ENCODE peak calls at places on chromosomes 12 and 14, in eight cellular contexts. One of them, this sample, is unnamed.

GRCh38 chr12:70543444-70543843 is 93.8 kb downstream of the PTPRB start:
- DNase-seq in OCI-LY7: no peak
- DNase-seq in cardiac muscle cell: peak
- DNase-seq in epithelial cell of esophagus: peak
- DNase-seq in MCF 10A: peak
- DNase-seq in dorsolateral prefrontal cortex: no peak
- DNase-seq in foreskin fibroblast: peak
- DNase-seq in astrocyte of the cerebellum: peak
- DNase-seq in this sample: no peak

GRCh38 chr12:51942501-51943000 is 8.9 kb upstream of the ACVR1B start:
- DNase-seq in cardiac muscle cell: no peak
- DNase-seq in OCI-LY7: no peak
- DNase-seq in epithelial cell of esophagus: no peak
- DNase-seq in astrocyte of the cerebellum: no peak
- DNase-seq in foreskin fibroblast: no peak
- DNase-seq in MCF 10A: no peak
- DNase-seq in dorsolateral prefrontal cortex: no peak
- DNase-seq in this sample: no peak

GRCh38 chr12:86723326-86723725 is 467.1 kb upstream of the MGAT4C start:
- DNase-seq in astrocyte of the cerebellum: no peak
- DNase-seq in foreskin fibroblast: no peak
- DNase-seq in MCF 10A: no peak
- DNase-seq in cardiac muscle cell: no peak
- DNase-seq in OCI-LY7: no peak
- DNase-seq in epithelial cell of esophagus: no peak
- DNase-seq in dorsolateral prefrontal cortex: no peak
- DNase-seq in this sample: no peak

GRCh38 chr14:55123101-55123500 is 6.0 kb upstream of the LGALS3 start:
- DNase-seq in cardiac muscle cell: no peak
- DNase-seq in OCI-LY7: no peak
- DNase-seq in MCF 10A: peak
- DNase-seq in astrocyte of the cerebellum: peak
- DNase-seq in epithelial cell of esophagus: peak
- DNase-seq in foreskin fibroblast: peak
- DNase-seq in dorsolateral prefrontal cortex: peak
- DNase-seq in this sample: no peak

GRCh38 chr12:71360013-71360412 is 79.6 kb upstream of the LGR5 start:
- DNase-seq in OCI-LY7: no peak
- DNase-seq in foreskin fibroblast: no peak
- DNase-seq in cardiac muscle cell: no peak
- DNase-seq in astrocyte of the cerebellum: no peak
- DNase-seq in epithelial cell of esophagus: no peak
- DNase-seq in MCF 10A: no peak
- DNase-seq in dorsolateral prefrontal cortex: no peak
- DNase-seq in this sample: no peak

GRCh38 chr14:89292579-89293348 is 124.3 kb downstream of the FOXN3 start:
- DNase-seq in epithelial cell of esophagus: no peak
- DNase-seq in foreskin fibroblast: no peak
- DNase-seq in OCI-LY7: no peak
- DNase-seq in dorsolateral prefrontal cortex: no peak
- DNase-seq in astrocyte of the cerebellum: no peak
- DNase-seq in cardiac muscle cell: no peak
- DNase-seq in MCF 10A: no peak
- DNase-seq in this sample: no peak

GRCh38 chr14:51657762-51658161 is 6.1 kb downstream of the FRMD6 start:
- DNase-seq in OCI-LY7: no peak
- DNase-seq in astrocyte of the cerebellum: no peak
- DNase-seq in dorsolateral prefrontal cortex: no peak
- DNase-seq in MCF 10A: no peak
- DNase-seq in epithelial cell of esophagus: peak
- DNase-seq in cardiac muscle cell: no peak
- DNase-seq in foreskin fibroblast: peak
- DNase-seq in this sample: no peak

GRCh38 chr12:68675098-68675842 is 11.5 kb upstream of the NUP107 start:
- DNase-seq in dorsolateral prefrontal cortex: no peak
- DNase-seq in astrocyte of the cerebellum: no peak
- DNase-seq in OCI-LY7: peak
- DNase-seq in MCF 10A: no peak
- DNase-seq in cardiac muscle cell: no peak
- DNase-seq in epithelial cell of esophagus: no peak
- DNase-seq in foreskin fibroblast: no peak
- DNase-seq in this sample: peak

GRCh38 chr12:68374315-68374982 is 42.3 kb upstream of the MDM1 start:
- DNase-seq in MCF 10A: peak
- DNase-seq in OCI-LY7: no peak
- DNase-seq in dorsolateral prefrontal cortex: no peak
- DNase-seq in astrocyte of the cerebellum: no peak
- DNase-seq in cardiac muscle cell: no peak
- DNase-seq in foreskin fibroblast: no peak
- DNase-seq in epithelial cell of esophagus: peak
- DNase-seq in this sample: no peak

GRCh38 chr12:57237952-57238853 is 8.7 kb downstream of the SHMT2 start:
- DNase-seq in epithelial cell of esophagus: no peak
- DNase-seq in foreskin fibroblast: peak
- DNase-seq in astrocyte of the cerebellum: no peak
- DNase-seq in dorsolateral prefrontal cortex: peak
- DNase-seq in OCI-LY7: peak
- DNase-seq in cardiac muscle cell: no peak
- DNase-seq in MCF 10A: no peak
- DNase-seq in this sample: peak

GRCh38 chr12:94531196-94531720 is 71.6 kb upstream of the CEP83 start:
- DNase-seq in cardiac muscle cell: no peak
- DNase-seq in epithelial cell of esophagus: no peak
- DNase-seq in foreskin fibroblast: no peak
- DNase-seq in MCF 10A: no peak
- DNase-seq in OCI-LY7: no peak
- DNase-seq in dorsolateral prefrontal cortex: no peak
- DNase-seq in astrocyte of the cerebellum: no peak
- DNase-seq in this sample: no peak

GRCh38 chr12:94536040-94536965 is 76.6 kb upstream of the CEP83 start:
- DNase-seq in cardiac muscle cell: no peak
- DNase-seq in dorsolateral prefrontal cortex: no peak
- DNase-seq in foreskin fibroblast: no peak
- DNase-seq in astrocyte of the cerebellum: no peak
- DNase-seq in MCF 10A: no peak
- DNase-seq in OCI-LY7: no peak
- DNase-seq in epithelial cell of esophagus: no peak
- DNase-seq in this sample: no peak

GRCh38 chr12:94535614-94535932 is 75.9 kb upstream of the CEP83 start:
- DNase-seq in astrocyte of the cerebellum: no peak
- DNase-seq in MCF 10A: no peak
- DNase-seq in dorsolateral prefrontal cortex: no peak
- DNase-seq in foreskin fibroblast: no peak
- DNase-seq in epithelial cell of esophagus: no peak
- DNase-seq in cardiac muscle cell: no peak
- DNase-seq in OCI-LY7: no peak
- DNase-seq in this sample: no peak

GRCh38 chr12:94534278-94534677 is 74.6 kb upstream of the CEP83 start:
- DNase-seq in astrocyte of the cerebellum: no peak
- DNase-seq in foreskin fibroblast: no peak
- DNase-seq in epithelial cell of esophagus: no peak
- DNase-seq in OCI-LY7: no peak
- DNase-seq in MCF 10A: no peak
- DNase-seq in cardiac muscle cell: no peak
- DNase-seq in dorsolateral prefrontal cortex: no peak
- DNase-seq in this sample: no peak

GRCh38 chr12:94534761-94535613 is 75.3 kb upstream of the CEP83 start:
- DNase-seq in OCI-LY7: no peak
- DNase-seq in epithelial cell of esophagus: no peak
- DNase-seq in MCF 10A: no peak
- DNase-seq in cardiac muscle cell: no peak
- DNase-seq in dorsolateral prefrontal cortex: no peak
- DNase-seq in foreskin fibroblast: no peak
- DNase-seq in astrocyte of the cerebellum: no peak
- DNase-seq in this sample: no peak
- TF ChIP-seq CTCF in OCI-LY7: no peak
- TF ChIP-seq CTCF in epithelial cell of esophagus: no peak
- TF ChIP-seq CTCF in MCF 10A: no peak
- TF ChIP-seq CTCF in cardiac muscle cell: no peak
- TF ChIP-seq CTCF in dorsolateral prefrontal cortex: no peak
- TF ChIP-seq CTCF in foreskin fibroblast: no peak
- TF ChIP-seq CTCF in astrocyte of the cerebellum: no peak
- TF ChIP-seq CTCF in this sample: no peak

GRCh38 chr12:96399919-96400630 is at the start of gene CDK17:
- DNase-seq in OCI-LY7: peak
- DNase-seq in dorsolateral prefrontal cortex: peak
- DNase-seq in epithelial cell of esophagus: peak
- DNase-seq in astrocyte of the cerebellum: peak
- DNase-seq in foreskin fibroblast: peak
- DNase-seq in cardiac muscle cell: peak
- DNase-seq in MCF 10A: peak
- DNase-seq in this sample: peak

GRCh38 chr12:96397756-96398421 is 2.4 kb downstream of the CDK17 start:
- DNase-seq in MCF 10A: peak
- DNase-seq in astrocyte of the cerebellum: no peak
- DNase-seq in cardiac muscle cell: no peak
- DNase-seq in dorsolateral prefrontal cortex: no peak
- DNase-seq in OCI-LY7: no peak
- DNase-seq in foreskin fibroblast: no peak
- DNase-seq in epithelial cell of esophagus: no peak
- DNase-seq in this sample: no peak

GRCh38 chr12:96400631-96401060 is 407 bp upstream of the CDK17 start:
- DNase-seq in OCI-LY7: no peak
- DNase-seq in cardiac muscle cell: no peak
- DNase-seq in dorsolateral prefrontal cortex: no peak
- DNase-seq in MCF 10A: peak
- DNase-seq in epithelial cell of esophagus: peak
- DNase-seq in foreskin fibroblast: no peak
- DNase-seq in astrocyte of the cerebellum: no peak
- DNase-seq in this sample: no peak

GRCh38 chr12:96398422-96399080 is 1.7 kb downstream of the CDK17 start:
- DNase-seq in dorsolateral prefrontal cortex: no peak
- DNase-seq in foreskin fibroblast: no peak
- DNase-seq in OCI-LY7: peak
- DNase-seq in MCF 10A: peak
- DNase-seq in epithelial cell of esophagus: no peak
- DNase-seq in astrocyte of the cerebellum: no peak
- DNase-seq in cardiac muscle cell: peak
- DNase-seq in this sample: no peak

DNA sequence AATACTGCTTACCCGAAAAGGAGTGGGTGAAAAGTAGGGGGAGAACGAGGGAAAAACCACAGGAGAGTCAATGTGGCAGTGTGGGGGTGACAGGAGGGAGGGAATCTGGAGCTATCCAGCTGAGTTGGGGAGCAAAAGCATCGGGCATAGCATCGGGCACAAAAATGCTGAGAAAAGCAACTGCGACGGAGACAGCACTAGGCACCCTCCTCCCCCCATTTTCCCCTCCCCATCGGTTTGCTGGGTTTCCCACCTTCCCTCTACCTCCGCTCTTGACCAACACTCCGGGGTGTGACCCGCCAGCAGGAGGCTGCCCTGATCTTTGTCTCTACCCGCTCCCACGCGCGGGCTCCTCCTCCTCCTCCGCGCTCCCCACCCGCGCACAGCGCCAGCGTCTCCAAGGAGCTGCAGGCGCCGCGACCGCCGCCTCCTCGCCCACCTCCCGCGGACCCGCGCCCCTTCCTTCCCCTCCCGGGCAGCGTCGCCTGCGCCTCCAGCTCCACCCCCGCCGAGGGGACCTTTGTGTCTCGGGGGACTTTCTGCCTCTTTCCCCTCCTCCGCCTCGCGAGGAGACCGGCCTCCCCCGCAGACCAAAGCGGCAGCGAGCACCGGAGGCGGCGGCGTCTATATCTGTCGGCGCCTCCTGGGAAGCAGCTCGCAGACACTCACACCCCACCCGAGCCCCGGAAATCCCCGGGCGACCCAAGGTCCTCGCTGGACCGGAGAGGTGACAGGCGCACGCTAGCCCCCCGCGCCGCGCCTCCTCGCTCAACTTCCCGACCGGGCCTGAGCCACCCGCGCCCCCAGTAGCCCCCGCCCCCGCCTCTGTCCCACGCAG is 939 bp downstream of the CDK17 start:
- DNase-seq in foreskin fibroblast: peak
- DNase-seq in dorsolateral prefrontal cortex: peak
- DNase-seq in cardiac muscle cell: peak
- DNase-seq in astrocyte of the cerebellum: no peak
- DNase-seq in OCI-LY7: peak
- DNase-seq in epithelial cell of esophagus: peak
- DNase-seq in MCF 10A: peak
- DNase-seq in this sample: peak
- TF ChIP-seq CTCF in foreskin fibroblast: peak
- TF ChIP-seq CTCF in dorsolateral prefrontal cortex: no peak
- TF ChIP-seq CTCF in cardiac muscle cell: peak
- TF ChIP-seq CTCF in astrocyte of the cerebellum: no peak
- TF ChIP-seq CTCF in OCI-LY7: peak
- TF ChIP-seq CTCF in epithelial cell of esophagus: no peak
- TF ChIP-seq CTCF in MCF 10A: no peak
- TF ChIP-seq CTCF in this sample: no peak

DNA sequence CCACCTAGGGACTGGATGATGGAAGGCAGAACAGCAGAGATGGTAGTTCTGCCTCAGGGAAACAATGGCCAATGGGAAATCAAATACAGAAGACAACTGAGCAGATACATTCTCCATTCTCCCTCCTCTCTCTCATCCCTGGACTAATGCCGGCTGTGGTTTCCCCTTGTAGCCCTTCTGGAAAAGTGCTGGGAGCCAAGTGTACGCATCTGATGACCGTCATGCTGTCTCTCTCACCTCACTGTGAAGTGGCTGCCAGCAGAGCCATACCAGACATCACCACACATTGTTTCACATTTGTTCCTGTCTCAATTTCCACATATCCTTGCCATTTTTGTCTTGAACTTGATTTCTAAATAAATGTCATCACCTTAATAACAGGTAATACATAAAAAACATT is 3.1 kb downstream of the TAS2R46 start:
- DNase-seq in epithelial cell of esophagus: no peak
- DNase-seq in OCI-LY7: no peak
- DNase-seq in cardiac muscle cell: peak
- DNase-seq in astrocyte of the cerebellum: no peak
- DNase-seq in dorsolateral prefrontal cortex: no peak
- DNase-seq in MCF 10A: no peak
- DNase-seq in foreskin fibroblast: no peak
- DNase-seq in this sample: no peak
- TF ChIP-seq CTCF in epithelial cell of esophagus: no peak
- TF ChIP-seq CTCF in OCI-LY7: no peak
- TF ChIP-seq CTCF in cardiac muscle cell: no peak
- TF ChIP-seq CTCF in astrocyte of the cerebellum: no peak
- TF ChIP-seq CTCF in dorsolateral prefrontal cortex: no peak
- TF ChIP-seq CTCF in MCF 10A: no peak
- TF ChIP-seq CTCF in foreskin fibroblast: no peak
- TF ChIP-seq CTCF in this sample: no peak

DNA sequence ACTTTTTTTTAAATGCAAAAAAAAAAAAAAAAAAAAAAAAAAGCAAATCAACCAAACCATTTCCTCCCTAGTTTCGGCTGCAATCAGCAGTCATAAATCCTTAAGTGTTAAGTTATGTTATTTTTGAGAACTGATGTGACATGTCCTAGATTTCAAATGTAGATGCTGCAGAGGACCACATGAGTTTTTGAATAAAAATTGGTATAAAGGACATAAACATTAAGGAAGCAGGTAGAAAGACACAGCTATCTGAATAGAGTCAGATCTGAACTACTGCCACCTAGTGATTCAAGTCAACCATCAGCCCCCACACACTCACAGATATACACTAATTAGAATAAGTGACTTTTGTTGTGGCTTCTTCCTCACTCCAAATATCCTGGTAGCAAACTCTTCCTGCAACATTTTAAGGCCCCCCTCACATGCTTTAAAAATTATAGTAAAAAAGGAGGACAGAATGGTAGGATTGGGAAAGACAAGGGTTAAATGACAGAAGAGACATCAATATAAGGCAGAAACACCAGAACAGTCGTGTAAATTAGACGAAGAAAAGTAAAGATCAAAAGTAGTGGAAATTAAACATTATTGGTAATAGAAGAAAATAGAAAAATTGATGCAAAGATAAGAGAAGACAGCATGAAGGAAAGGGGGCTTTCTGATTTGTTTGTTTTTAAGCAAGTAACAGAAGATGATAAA is 394.5 kb upstream of the ATP2B1 start:
- DNase-seq in astrocyte of the cerebellum: peak
- DNase-seq in epithelial cell of esophagus: peak
- DNase-seq in dorsolateral prefrontal cortex: no peak
- DNase-seq in MCF 10A: peak
- DNase-seq in cardiac muscle cell: peak
- DNase-seq in OCI-LY7: peak
- DNase-seq in foreskin fibroblast: peak
- DNase-seq in this sample: peak
- TF ChIP-seq CTCF in astrocyte of the cerebellum: peak
- TF ChIP-seq CTCF in epithelial cell of esophagus: peak
- TF ChIP-seq CTCF in dorsolateral prefrontal cortex: peak
- TF ChIP-seq CTCF in MCF 10A: peak
- TF ChIP-seq CTCF in cardiac muscle cell: peak
- TF ChIP-seq CTCF in OCI-LY7: peak
- TF ChIP-seq CTCF in foreskin fibroblast: peak
- TF ChIP-seq CTCF in this sample: peak

This sample was measured in endothelial cell.